ENCODE peak calls at places on chromosomes 3 and 15, in four cellular contexts. E is HepG2, C is GM12878, Q is H1. K is an unnamed sample.
A peak's percentile ranks its signal among the peaks of the same experiment; 100 is the strongest.

GRCh38 chr3:72303926-72304325 is 519.0 kb upstream of the PROK2 start:
- DNase-seq in E (no peak), C (no peak), Q (no peak), K (peak; percentile 51)

GRCh38 chr15:79967331-79968182 is 3.4 kb downstream of the BCL2A1 start:
- DNase-seq in Q (no peak), C (no peak), E (no peak), K (no peak)

GRCh38 chr15:66721501-66721937 is 19.5 kb downstream of the SMAD6 start:
- DNase-seq in E (no peak), Q (no peak), C (no peak), K (no peak)

GRCh38 chr3:146823622-146824021 is 218.5 kb upstream of the PLSCR5 start:
- DNase-seq in C (no peak), Q (no peak), E (no peak), K (no peak)

GRCh38 chr3:45993421-45994027 is 2.1 kb downstream of the FYCO1 start:
- DNase-seq in C (no peak), Q (no peak), E (no peak), K (no peak)

GRCh38 chr3:14175383-14176037 is 2.9 kb downstream of the XPC start:
- DNase-seq in E (no peak), Q (no peak), C (peak; percentile 48), K (no peak)

GRCh38 chr3:24351779-24352469 is 142.7 kb downstream of the THRB start:
- DNase-seq in Q (no peak), E (no peak), C (no peak), K (no peak)

GRCh38 chr15:56049577-56049976 is 56.2 kb upstream of the NEDD4 start:
- DNase-seq in Q (no peak), C (no peak), E (no peak), K (no peak)

GRCh38 chr15:25783607-25784131 is 79.5 kb downstream of the ATP10A start:
- DNase-seq in E (no peak), C (no peak), Q (peak; percentile 95), K (peak; percentile 69)

GRCh38 chr15:28994830-28995180 is 109.0 kb downstream of the APBA2 start:
- DNase-seq in E (no peak), Q (no peak), C (no peak), K (no peak)

GRCh38 chr3:134883697-134884385 is 88.8 kb downstream of the EPHB1 start:
- DNase-seq in Q (no peak), C (no peak), E (no peak), K (no peak)

GRCh38 chr15:42032376-42033213 is 11.8 kb upstream of the PLA2G4E start:
- DNase-seq in Q (no peak), E (no peak), C (peak; percentile 46), K (no peak)

GRCh38 chr3:136305879-136306278 is 55.7 kb downstream of the PCCB start:
- DNase-seq in Q (no peak), E (no peak), C (peak; percentile 8), K (peak; percentile 22)

GRCh38 chr3:114879059-114880031 is 267.7 kb downstream of the ZBTB20 start:
- DNase-seq in C (peak; percentile 40), E (no peak), Q (no peak), K (no peak)

GRCh38 chr3:97001611-97002010 is 187.2 kb downstream of the EPHA6 start:
- DNase-seq in Q (no peak), E (no peak), C (no peak), K (no peak)

GRCh38 chr3:192467230-192468186 is 259.8 kb downstream of the FGF12 start:
- DNase-seq in Q (peak; percentile 76), E (peak; percentile 51), C (peak; percentile 8), K (peak; percentile 69)

GRCh38 chr15:37083610-37084009 is 16.7 kb downstream of the MEIS2 start:
- DNase-seq in E (no peak), Q (no peak), C (no peak), K (no peak)

GRCh38 chr3:148789156-148789555 is 38.5 kb upstream of the CPB1 start:
- DNase-seq in E (no peak), C (no peak), Q (no peak), K (peak; percentile 55)

GRCh38 chr15:74170845-74171578 is 2.5 kb upstream of the ISLR start:
- DNase-seq in E (no peak), Q (no peak), C (no peak), K (no peak)

GRCh38 chr3:141249041-141249440 is 17.4 kb downstream of the PXYLP1 start:
- DNase-seq in Q (peak; percentile 35), C (no peak), E (no peak), K (no peak)

GRCh38 chr3:149507491-149508324 is 33.2 kb downstream of the TM4SF4 start:
- DNase-seq in C (peak; percentile 17), Q (no peak), E (no peak), K (no peak)

GRCh38 chr3:98890960-98891910 is 10.3 kb downstream of the DCBLD2 start:
- DNase-seq in Q (no peak), C (no peak), E (no peak), K (no peak)

GRCh38 chr3:69735893-69736292 is 3.4 kb upstream of the MITF start:
- DNase-seq in C (no peak), Q (no peak), E (no peak), K (no peak)

GRCh38 chr3:101744811-101745210 is 20.4 kb downstream of the CEP97 start:
- DNase-seq in E (no peak), Q (no peak), C (no peak), K (no peak)

DNA sequence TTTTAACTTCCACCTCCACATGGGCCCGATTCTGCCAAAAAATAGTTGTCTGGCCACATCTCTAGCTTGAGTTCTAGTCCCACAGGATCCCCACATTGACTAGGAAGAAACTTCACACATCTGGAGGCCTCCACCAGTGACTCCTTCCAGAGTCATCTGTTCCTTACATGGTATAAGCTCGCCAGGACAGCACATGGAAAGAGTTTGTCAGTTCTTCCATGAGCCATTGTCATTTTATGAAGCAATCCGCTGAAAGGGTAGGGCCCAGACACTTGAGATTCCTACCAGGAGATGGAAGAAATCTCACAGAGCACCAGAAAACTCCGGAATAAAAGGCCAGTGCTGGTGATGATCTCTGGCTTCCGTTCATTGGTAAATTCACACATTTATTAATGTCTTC is 350.5 kb upstream of the ICE2 start:
- DNase-seq in C (no peak), Q (no peak), E (no peak), K (no peak)
- TF ChIP-seq ZNF274 in C (no peak), Q (no peak), E (no peak), K (no peak)

GRCh38 chr15:31343831-31344230 is 17.2 kb downstream of the KLF13 start:
- DNase-seq in Q (no peak), C (no peak), E (no peak), K (no peak)

GRCh38 chr15:31342781-31343626 is 16.4 kb downstream of the KLF13 start:
- DNase-seq in Q (no peak), C (no peak), E (no peak), K (no peak)

GRCh38 chr15:31344824-31345605 is 18.4 kb downstream of the KLF13 start:
- DNase-seq in Q (no peak), C (no peak), E (no peak), K (no peak)

GRCh38 chr15:31345606-31346366 is 19.2 kb downstream of the KLF13 start:
- DNase-seq in C (no peak), Q (no peak), E (no peak), K (no peak)

DNA sequence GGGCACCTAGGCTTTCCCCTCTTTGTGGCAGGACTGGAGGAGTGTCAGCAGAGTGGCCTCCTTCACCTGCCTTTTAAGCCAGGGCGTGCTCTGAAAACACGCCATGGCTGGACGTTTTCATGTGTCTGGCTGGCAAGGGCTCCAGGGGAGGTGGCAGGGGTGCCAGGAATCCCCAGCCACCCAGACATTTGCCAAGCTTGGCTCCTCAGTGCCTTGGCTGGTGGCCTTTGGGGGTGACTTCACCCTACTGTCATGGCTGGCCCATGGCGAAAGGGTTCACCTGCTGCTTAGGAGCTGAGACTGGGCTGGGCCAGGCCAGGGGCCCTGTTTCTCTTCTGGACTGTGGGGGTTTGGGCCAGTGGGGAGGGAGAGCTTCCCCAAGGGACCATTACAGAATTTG is 17.6 kb downstream of the KLF13 start:
- DNase-seq in Q (no peak), C (no peak), E (no peak), K (no peak)
- H3K4me3 ChIP-seq in Q (no peak overlapping the region), C (no peak overlapping the region), E (no peak overlapping the region), K (no peak overlapping the region)

GRCh38 chr15:58474741-58475323 is 43.0 kb downstream of the LIPC start:
- DNase-seq in C (no peak), E (no peak), Q (no peak), K (no peak)

GRCh38 chr15:58473720-58474119 is 41.9 kb downstream of the LIPC start:
- DNase-seq in C (peak; percentile 63), Q (no peak), E (no peak), K (no peak)

GRCh38 chr15:58472221-58472620 is 40.4 kb downstream of the LIPC start:
- DNase-seq in E (no peak), C (no peak), Q (no peak), K (no peak)

GRCh38 chr15:58471341-58471740 is 39.5 kb downstream of the LIPC start:
- DNase-seq in C (no peak), Q (no peak), E (no peak), K (no peak)

DNA sequence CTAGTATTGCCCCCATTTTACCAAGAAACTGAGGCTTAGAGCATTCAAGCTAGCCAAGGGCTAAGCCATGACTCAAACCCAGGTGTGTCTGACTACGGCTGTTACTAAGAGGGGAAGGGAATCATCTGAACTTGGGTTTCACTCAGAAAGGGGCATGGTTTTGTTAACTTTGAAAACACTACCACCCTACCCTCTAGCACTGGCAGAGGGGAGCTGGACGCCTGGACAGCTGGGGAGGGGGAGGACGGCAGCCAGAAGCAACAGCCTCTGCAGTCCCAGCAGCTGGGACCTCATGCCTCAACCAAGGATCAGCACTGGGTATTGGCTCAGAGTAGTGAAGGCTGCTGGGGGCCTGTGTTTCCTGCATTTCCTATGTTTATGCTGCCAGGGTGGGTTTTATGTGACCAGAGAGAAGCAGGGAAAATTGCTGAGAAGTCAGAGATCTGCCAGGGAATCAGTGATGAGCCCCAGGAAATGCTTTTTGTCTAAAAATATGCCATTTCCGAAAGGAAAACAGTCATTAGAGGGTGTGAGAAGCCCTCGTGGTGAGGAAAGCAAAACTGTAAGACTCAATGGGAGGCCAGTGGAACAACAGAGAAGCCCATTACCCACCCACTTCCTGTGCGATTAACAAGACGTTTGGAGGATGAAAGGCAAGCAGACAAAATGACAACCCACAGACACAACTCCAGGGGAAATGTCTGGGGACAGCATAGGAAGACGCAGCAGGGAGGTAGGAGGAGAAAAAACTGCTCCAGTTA is 41.2 kb downstream of the LIPC start:
- DNase-seq in C (no peak), Q (no peak), E (no peak), K (peak; percentile 6)
- TF ChIP-seq SUZ12 in C (no peak), Q (no peak), E (no peak), K (no peak)

GRCh38 chr3:30457081-30457480 is 149.3 kb upstream of the TGFBR2 start:
- DNase-seq in C (no peak), Q (no peak), E (no peak), K (no peak)
- TF ChIP-seq ZNF274 in C (no peak), Q (no peak), E (no peak), K (no peak)

K was measured in NT2/D1.